ENCODE peak calls at places on chromosomes 2 and 18, in six cellular contexts. U is AG09309, Q is putamen, S is EL, Y is activated gamma-delta T cell treated with Interleukin-2 at 50 U/mL for 16 hours, W is GM18507. K is an unnamed sample.

GRCh38 chr2:131659168-131659572 is 131.5 kb downstream of the CCDC74A start:
- DNase-seq in W (no peak), Q (no peak), S (no peak), Y (no peak), U (no peak), K (no peak)

GRCh38 chr18:12318334-12318697 is 10.3 kb downstream of the TUBB6 start:
- DNase-seq in S (no peak), Q (no peak), U (no peak), W (no peak), Y (no peak), K (no peak)

GRCh38 chr2:216426166-216426777 is 14.0 kb downstream of the SMARCAL1 start:
- DNase-seq in W (no peak), Y (no peak), S (peak), Q (no peak), U (no peak), K (no peak)

GRCh38 chr2:38444247-38444646 is 67.2 kb upstream of the ATL2 start:
- DNase-seq in Y (no peak), S (peak), Q (no peak), W (no peak), U (no peak), K (no peak)

GRCh38 chr18:79383388-79384056 is 12.2 kb upstream of the NFATC1 start:
- DNase-seq in Q (no peak), S (no peak), Y (no peak), W (no peak), U (no peak), K (no peak)

GRCh38 chr2:70921839-70922590 is 13.7 kb upstream of the ATP6V1B1 start:
- DNase-seq in U (no peak), W (no peak), Q (no peak), Y (no peak), S (peak), K (no peak)

GRCh38 chr2:106108351-106108750 is 85.8 kb downstream of the UXS1 start:
- DNase-seq in W (no peak), U (no peak), S (peak), Y (no peak), Q (peak), K (no peak)

GRCh38 chr2:162085090-162085891 is 11.3 kb upstream of the DPP4 start:
- DNase-seq in U (peak), Q (no peak), Y (no peak), W (no peak), S (peak), K (no peak)

GRCh38 chr2:98518106-98518505 is 73.4 kb downstream of the INPP4A start:
- DNase-seq in Y (peak), U (no peak), W (peak), Q (no peak), S (no peak), K (no peak)

K was measured in amniotic stem cell.